ENCODE peak calls at places on chromosomes 5 and 9, in four cellular contexts. One of them, this sample, is unnamed.
A peak's percentile ranks its signal among the peaks of the same experiment; 100 is the strongest.

GRCh38 chr5:56705217-56705616 is 110.1 kb upstream of the MAP3K1 start:
- DNase-seq in WTC11: no peak
- DNase-seq in HepG2: no peak
- DNase-seq in K562: no peak
- DNase-seq in this sample: no peak

GRCh38 chr9:91416086-91416712 is 7.4 kb downstream of the NFIL3 start:
- DNase-seq in WTC11: no peak
- DNase-seq in HepG2: no peak
- DNase-seq in K562: no peak
- DNase-seq in this sample: no peak

GRCh38 chr9:4700093-4700492 is 20.7 kb downstream of the CDC37L1 start:
- DNase-seq in WTC11: no peak
- DNase-seq in HepG2: peak; percentile 87
- DNase-seq in K562: no peak
- DNase-seq in this sample: no peak

GRCh38 chr5:108432024-108432423 is 50.1 kb upstream of the FBXL17 start:
- DNase-seq in WTC11: no peak
- DNase-seq in HepG2: no peak
- DNase-seq in K562: no peak
- DNase-seq in this sample: no peak

GRCh38 chr9:12469084-12469483 is 224.1 kb upstream of the TYRP1 start:
- DNase-seq in WTC11: no peak
- DNase-seq in HepG2: no peak
- DNase-seq in K562: no peak
- DNase-seq in this sample: no peak

GRCh38 chr9:125537442-125538091 is 169.4 kb downstream of the MAPKAP1 start:
- DNase-seq in WTC11: no peak
- DNase-seq in HepG2: no peak
- DNase-seq in K562: no peak
- DNase-seq in this sample: no peak

GRCh38 chr5:109454726-109455505 is 45.1 kb upstream of the PJA2 start:
- DNase-seq in WTC11: no peak
- DNase-seq in HepG2: no peak
- DNase-seq in K562: no peak
- DNase-seq in this sample: no peak

GRCh38 chr9:131398204-131398603 is 4.3 kb downstream of the PRRC2B start:
- DNase-seq in WTC11: no peak
- DNase-seq in HepG2: no peak
- DNase-seq in K562: peak; percentile 4
- DNase-seq in this sample: peak; percentile 64

GRCh38 chr5:1838013-1838412 is 36.8 kb downstream of the NDUFS6 start:
- DNase-seq in WTC11: no peak
- DNase-seq in HepG2: no peak
- DNase-seq in K562: no peak
- DNase-seq in this sample: no peak
- TF ChIP-seq ETV6 in WTC11: no peak
- TF ChIP-seq ETV6 in HepG2: no peak
- TF ChIP-seq ETV6 in K562: no peak
- TF ChIP-seq ETV6 in this sample: no peak

GRCh38 chr5:88834108-88834462 is 48.9 kb downstream of the MEF2C start:
- DNase-seq in WTC11: no peak
- DNase-seq in HepG2: no peak
- DNase-seq in K562: no peak
- DNase-seq in this sample: no peak

GRCh38 chr5:88831856-88832255 is 51.1 kb downstream of the MEF2C start:
- DNase-seq in WTC11: no peak
- DNase-seq in HepG2: no peak
- DNase-seq in K562: no peak
- DNase-seq in this sample: no peak

GRCh38 chr5:88834499-88834898 is 48.5 kb downstream of the MEF2C start:
- DNase-seq in WTC11: no peak
- DNase-seq in HepG2: no peak
- DNase-seq in K562: no peak
- DNase-seq in this sample: no peak

GRCh38 chr5:88836195-88836838 is 46.7 kb downstream of the MEF2C start:
- DNase-seq in WTC11: peak; percentile 16
- DNase-seq in HepG2: no peak
- DNase-seq in K562: peak; percentile 24
- DNase-seq in this sample: no peak

DNA sequence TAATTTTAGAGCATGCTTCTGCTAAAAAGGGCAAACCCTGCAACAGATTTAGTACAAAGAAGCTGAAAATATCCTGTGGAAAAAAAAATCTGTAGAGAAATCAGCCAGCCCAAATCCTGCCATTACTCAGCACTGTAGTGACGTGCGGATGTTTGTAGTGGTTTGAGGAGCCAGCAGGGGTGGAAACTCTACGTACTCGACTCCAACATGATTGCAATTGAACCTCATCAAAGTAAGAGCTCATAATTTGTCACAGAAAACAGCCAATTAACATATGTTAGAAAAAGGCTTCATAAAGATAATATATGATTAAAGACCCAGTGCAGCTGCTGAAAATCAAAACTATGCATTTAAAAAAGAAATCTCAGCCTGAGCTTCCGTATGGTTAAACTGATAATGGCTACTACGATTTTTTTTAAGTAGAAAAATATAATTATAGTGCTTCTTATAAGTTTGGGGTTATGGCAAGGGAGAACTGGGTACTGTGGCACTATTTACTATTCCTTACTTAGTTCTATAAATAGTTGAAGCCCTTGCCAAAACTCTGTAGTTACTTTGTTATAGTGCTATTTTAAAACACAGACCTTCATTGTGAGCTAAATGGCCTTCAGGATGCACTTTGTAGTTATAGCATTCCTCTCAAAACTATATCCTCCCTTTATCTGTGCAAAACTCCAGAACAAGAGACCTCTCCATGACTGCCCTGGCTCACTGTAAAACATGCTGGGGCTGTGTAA is 49.4 kb downstream of the MEF2C start:
- DNase-seq in WTC11: no peak
- DNase-seq in HepG2: no peak
- DNase-seq in K562: no peak
- DNase-seq in this sample: no peak
- TF ChIP-seq ETV6 in WTC11: no peak
- TF ChIP-seq ETV6 in HepG2: no peak
- TF ChIP-seq ETV6 in K562: no peak
- TF ChIP-seq ETV6 in this sample: no peak

DNA sequence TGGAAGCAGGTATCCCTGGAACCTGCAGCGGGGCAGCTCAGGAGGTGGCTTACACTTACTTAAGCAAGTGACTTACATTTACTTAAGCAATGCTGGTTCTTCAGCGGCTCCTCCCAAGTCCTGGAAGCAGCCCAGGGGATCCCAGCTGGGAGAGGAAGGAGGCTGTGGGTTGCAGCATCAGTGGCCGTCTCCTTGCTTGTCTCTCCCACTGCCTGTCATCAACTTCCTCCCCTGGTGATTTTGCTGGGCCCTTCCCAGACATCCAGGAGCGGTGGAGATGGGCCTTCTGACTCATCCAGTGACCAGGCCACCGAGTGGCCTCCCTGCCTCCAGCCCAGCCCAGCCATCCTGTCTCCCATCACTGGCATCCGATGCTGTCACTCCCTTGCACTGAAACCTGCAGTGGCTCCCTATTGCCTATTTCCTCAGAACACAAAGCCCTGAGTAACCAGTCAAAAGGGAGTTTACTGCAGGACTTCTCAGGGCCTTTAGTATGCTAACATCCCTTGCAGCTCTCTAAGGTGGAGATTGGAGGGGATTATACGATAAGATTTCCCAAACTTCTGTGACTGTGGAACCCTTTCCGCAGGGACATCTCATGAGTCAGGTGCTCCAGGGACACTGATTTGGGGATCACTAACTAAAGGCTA is 155.9 kb upstream of the PHYKPL start:
- DNase-seq in WTC11: peak; percentile 10
- DNase-seq in HepG2: no peak
- DNase-seq in K562: no peak
- DNase-seq in this sample: no peak
- TF ChIP-seq ETV6 in WTC11: no peak
- TF ChIP-seq ETV6 in HepG2: no peak
- TF ChIP-seq ETV6 in K562: no peak
- TF ChIP-seq ETV6 in this sample: no peak

GRCh38 chr9:35538361-35539234 is 48.7 kb downstream of the RUSC2 start:
- DNase-seq in WTC11: peak; percentile 64
- DNase-seq in HepG2: no peak
- DNase-seq in K562: no peak
- DNase-seq in this sample: no peak
- TF ChIP-seq ETV6 in WTC11: no peak
- TF ChIP-seq ETV6 in HepG2: no peak
- TF ChIP-seq ETV6 in K562: no peak
- TF ChIP-seq ETV6 in this sample: no peak

GRCh38 chr5:36870399-36871040 is 6.0 kb upstream of the NIPBL start:
- DNase-seq in WTC11: no peak
- DNase-seq in HepG2: peak; percentile 72
- DNase-seq in K562: peak; percentile 49
- DNase-seq in this sample: no peak
- TF ChIP-seq ETV6 in WTC11: no peak
- TF ChIP-seq ETV6 in HepG2: no peak
- TF ChIP-seq ETV6 in K562: no peak
- TF ChIP-seq ETV6 in this sample: no peak

GRCh38 chr9:89732952-89733349 is 128.1 kb downstream of the GADD45G start:
- DNase-seq in WTC11: no peak
- DNase-seq in HepG2: no peak
- DNase-seq in K562: no peak
- DNase-seq in this sample: no peak

GRCh38 chr9:89729954-89730530 is 125.2 kb downstream of the GADD45G start:
- DNase-seq in WTC11: no peak
- DNase-seq in HepG2: no peak
- DNase-seq in K562: no peak
- DNase-seq in this sample: no peak

GRCh38 chr9:89730715-89731114 is 125.9 kb downstream of the GADD45G start:
- DNase-seq in WTC11: peak; percentile 24
- DNase-seq in HepG2: peak; percentile 33
- DNase-seq in K562: no peak
- DNase-seq in this sample: no peak

GRCh38 chr9:89732295-89732951 is 127.6 kb downstream of the GADD45G start:
- DNase-seq in WTC11: no peak
- DNase-seq in HepG2: no peak
- DNase-seq in K562: no peak
- DNase-seq in this sample: no peak

GRCh38 chr9:89731262-89731980 is 126.6 kb downstream of the GADD45G start:
- DNase-seq in WTC11: no peak
- DNase-seq in HepG2: no peak
- DNase-seq in K562: no peak
- DNase-seq in this sample: no peak
- TF ChIP-seq ETV6 in WTC11: no peak
- TF ChIP-seq ETV6 in HepG2: no peak
- TF ChIP-seq ETV6 in K562: no peak
- TF ChIP-seq ETV6 in this sample: no peak

GRCh38 chr5:177509991-177510566 is 453 bp upstream of the DOK3 start:
- DNase-seq in WTC11: no peak
- DNase-seq in HepG2: no peak
- DNase-seq in K562: no peak
- DNase-seq in this sample: no peak

GRCh38 chr5:177507596-177508216 is 1.9 kb downstream of the DOK3 start:
- DNase-seq in WTC11: no peak
- DNase-seq in HepG2: no peak
- DNase-seq in K562: no peak
- DNase-seq in this sample: no peak

GRCh38 chr5:177508217-177508611 is 1.4 kb downstream of the DOK3 start:
- DNase-seq in WTC11: no peak
- DNase-seq in HepG2: no peak
- DNase-seq in K562: no peak
- DNase-seq in this sample: no peak

GRCh38 chr5:177509361-177509951 is at the start of gene DOK3:
- DNase-seq in WTC11: no peak
- DNase-seq in HepG2: no peak
- DNase-seq in K562: peak; percentile 59
- DNase-seq in this sample: no peak

DNA sequence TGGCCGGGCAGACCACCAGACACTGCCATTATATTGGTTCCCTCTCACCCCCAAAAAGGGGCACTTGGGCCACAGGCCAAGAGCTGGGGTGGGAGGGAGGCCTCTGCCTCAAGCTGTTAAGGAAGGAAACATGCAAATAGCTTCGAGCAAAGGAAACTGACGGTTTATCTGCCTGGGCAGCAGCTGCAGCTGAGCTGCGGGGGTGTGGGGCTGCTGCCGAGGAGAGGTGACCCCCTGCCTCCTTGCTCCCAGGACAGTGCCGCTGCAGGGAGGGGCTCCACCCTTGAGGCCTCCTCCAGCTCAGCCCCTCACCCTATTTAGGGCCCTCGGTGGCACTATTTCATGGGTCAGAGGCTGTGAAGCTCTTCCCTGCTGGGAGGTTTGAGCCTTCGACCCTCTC is 789 bp downstream of the DOK3 start:
- DNase-seq in WTC11: no peak
- DNase-seq in HepG2: no peak
- DNase-seq in K562: no peak
- DNase-seq in this sample: no peak
- TF ChIP-seq ETV6 in WTC11: no peak
- TF ChIP-seq ETV6 in HepG2: no peak
- TF ChIP-seq ETV6 in K562: no peak
- TF ChIP-seq ETV6 in this sample: no peak

DNA sequence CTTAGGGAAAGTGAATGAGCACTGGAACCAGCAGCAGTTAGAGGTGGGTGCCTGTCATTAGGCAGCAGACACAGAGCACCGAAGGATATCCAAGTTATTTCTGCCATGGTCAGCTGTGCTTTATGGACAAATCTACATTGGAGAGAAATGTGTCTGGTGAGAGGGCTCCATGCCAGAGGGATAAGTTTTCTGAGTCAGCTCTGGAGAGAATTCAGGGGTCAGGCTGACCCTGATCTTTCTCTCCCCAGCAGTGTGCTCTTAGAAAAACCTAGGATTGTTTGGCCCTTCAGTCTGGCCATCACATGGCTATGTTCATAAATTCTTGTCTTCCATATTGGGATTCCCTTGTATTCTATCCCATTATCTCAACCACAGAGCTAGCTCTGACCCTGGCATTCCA is 8.9 kb upstream of the IL17B start:
- DNase-seq in WTC11: no peak
- DNase-seq in HepG2: no peak
- DNase-seq in K562: no peak
- DNase-seq in this sample: no peak
- TF ChIP-seq ETV6 in WTC11: no peak
- TF ChIP-seq ETV6 in HepG2: no peak
- TF ChIP-seq ETV6 in K562: no peak
- TF ChIP-seq ETV6 in this sample: no peak

GRCh38 chr5:111454198-111454606 is 58.1 kb downstream of the STARD4 start:
- DNase-seq in WTC11: no peak
- DNase-seq in HepG2: no peak
- DNase-seq in K562: no peak
- DNase-seq in this sample: no peak
- TF ChIP-seq ETV6 in WTC11: no peak
- TF ChIP-seq ETV6 in HepG2: no peak
- TF ChIP-seq ETV6 in K562: no peak
- TF ChIP-seq ETV6 in this sample: no peak